ENCODE peak calls at places on chromosomes 5 and 9, in nine cellular contexts. G is activated CD8-positive, alpha-beta T cell treated with anti-CD3 and anti-CD28 coated beads for 36 hours; N is colonic mucosa; B is fibroblast of lung; K is BJ; C is HFF-Myc; H is H1; P is fibroblast of mammary gland; Q is mucosa of descending colon. U is an unnamed sample.

GRCh38 chr5:9782806-9783560 is 152.8 kb upstream of the TAS2R1 start:
- DNase-seq in G (no peak), N (peak), B (peak), K (peak), C (peak), H (no peak), P (peak), Q (peak), U (no peak)

GRCh38 chr5:140794594-140795258 is at the start of gene PCDHA2:
- DNase-seq in G (no peak), N (no peak), B (peak), K (no peak), C (no peak), H (no peak), P (peak), Q (no peak), U (no peak)

GRCh38 chr5:170501361-170501760 is 2.5 kb upstream of the KCNIP1 start:
- DNase-seq in G (no peak), N (no peak), B (no peak), K (no peak), C (no peak), H (no peak), P (no peak), Q (no peak), U (no peak)

GRCh38 chr9:106916491-106917235 is 53.7 kb downstream of the ZNF462 start:
- DNase-seq in G (no peak), N (peak), B (peak), K (peak), C (peak), H (no peak), P (peak), Q (peak), U (no peak)

GRCh38 chr5:158679221-158679641 is 420.5 kb downstream of the EBF1 start:
- DNase-seq in G (no peak), N (no peak), B (no peak), K (no peak), C (no peak), H (no peak), P (no peak), Q (no peak), U (peak)

GRCh38 chr9:100098241-100098886 is 436 bp downstream of the ERP44 start:
- DNase-seq in G (peak), N (peak), B (peak), K (no peak), C (peak), H (no peak), P (peak), Q (peak), U (peak)

GRCh38 chr9:121836382-121836885 is 185.0 kb downstream of the DAB2IP start:
- DNase-seq in G (no peak), N (no peak), B (no peak), K (no peak), C (no peak), H (no peak), P (no peak), Q (no peak), U (no peak)

GRCh38 chr9:80251778-80252177 is 680.0 kb downstream of the TLE4 start:
- DNase-seq in G (no peak), N (no peak), B (no peak), K (no peak), C (no peak), H (no peak), P (no peak), Q (no peak), U (no peak)

GRCh38 chr9:98851730-98852462 is 44.4 kb downstream of the GALNT12 start:
- DNase-seq in G (peak), N (no peak), B (no peak), K (no peak), C (no peak), H (no peak), P (no peak), Q (no peak), U (no peak)

GRCh38 chr9:33468797-33469621 is 4.7 kb downstream of the NOL6 start:
- DNase-seq in G (no peak), N (no peak), B (no peak), K (no peak), C (no peak), H (no peak), P (no peak), Q (no peak), U (peak)

GRCh38 chr5:161230222-161230621 is 316.3 kb downstream of the GABRB2 start:
- DNase-seq in G (no peak), N (peak), B (no peak), K (no peak), C (no peak), H (no peak), P (no peak), Q (peak), U (no peak)

GRCh38 chr5:60633336-60633735 is 66.6 kb downstream of the DEPDC1B start:
- DNase-seq in G (no peak), N (no peak), B (peak), K (peak), C (peak), H (no peak), P (peak), Q (no peak), U (no peak)

GRCh38 chr5:169286572-169287325 is 14.2 kb downstream of the SLIT3 start:
- DNase-seq in G (no peak), N (no peak), B (no peak), K (no peak), C (no peak), H (no peak), P (no peak), Q (no peak), U (no peak)

GRCh38 chr9:114856210-114856941 is 50.5 kb upstream of the TNFSF15 start:
- DNase-seq in G (no peak), N (no peak), B (peak), K (peak), C (no peak), H (no peak), P (peak), Q (no peak), U (no peak)

GRCh38 chr5:142385194-142385593 is 60.4 kb upstream of the SPRY4 start:
- DNase-seq in G (no peak), N (no peak), B (peak), K (peak), C (no peak), H (no peak), P (peak), Q (no peak), U (no peak)

GRCh38 chr9:136808075-136808780 is 480 bp downstream of the RABL6 start:
- DNase-seq in G (peak), N (peak), B (no peak), K (no peak), C (no peak), H (no peak), P (no peak), Q (peak), U (peak)

GRCh38 chr9:77532607-77533006 is 115.5 kb downstream of the GNA14 start:
- DNase-seq in G (no peak), N (no peak), B (no peak), K (no peak), C (no peak), H (no peak), P (no peak), Q (no peak), U (no peak)

GRCh38 chr9:133351526-133351907 is 3.5 kb downstream of the RPL7A start:
- DNase-seq in G (no peak), N (no peak), B (no peak), K (no peak), C (no peak), H (no peak), P (peak), Q (no peak), U (no peak)
- TF ChIP-seq CTCF in G (no peak), N (no peak), B (no peak), K (no peak), C (no peak), H (no peak), P (no peak), Q (no peak), U (no peak)

GRCh38 chr9:82492274-82492673 is 503.7 kb downstream of the SPATA31D1 start:
- DNase-seq in G (no peak), N (no peak), B (no peak), K (no peak), C (no peak), H (no peak), P (no peak), Q (no peak), U (no peak)
- TF ChIP-seq CTCF in G (no peak), N (no peak), B (no peak), K (no peak), C (no peak), H (no peak), P (no peak), Q (no peak), U (no peak)

GRCh38 chr9:35489313-35490154 is at the start of gene RUSC2:
- DNase-seq in G (peak), N (peak), B (peak), K (peak), C (peak), H (peak), P (peak), Q (peak), U (peak)
- TF ChIP-seq CTCF in G (peak), N (no peak), B (peak), K (peak), C (peak), H (peak), P (peak), Q (no peak), U (peak)

GRCh38 chr9:126503333-126504085 is 110.2 kb upstream of the LMX1B start:
- DNase-seq in G (no peak), N (no peak), B (no peak), K (no peak), C (no peak), H (no peak), P (peak), Q (no peak), U (no peak)

GRCh38 chr9:126499911-126500599 is 113.7 kb upstream of the LMX1B start:
- DNase-seq in G (no peak), N (no peak), B (no peak), K (no peak), C (no peak), H (no peak), P (no peak), Q (no peak), U (no peak)

GRCh38 chr9:126500600-126501382 is 112.9 kb upstream of the LMX1B start:
- DNase-seq in G (peak), N (peak), B (peak), K (no peak), C (peak), H (peak), P (peak), Q (peak), U (peak)

GRCh38 chr9:126502417-126503332 is 111.1 kb upstream of the LMX1B start:
- DNase-seq in G (no peak), N (no peak), B (no peak), K (no peak), C (no peak), H (no peak), P (no peak), Q (no peak), U (no peak)

GRCh38 chr9:126501383-126502331 is 112.1 kb upstream of the LMX1B start:
- DNase-seq in G (no peak), N (no peak), B (no peak), K (no peak), C (no peak), H (no peak), P (no peak), Q (no peak), U (no peak)
- TF ChIP-seq CTCF in G (no peak), N (no peak), B (no peak), K (peak), C (no peak), H (no peak), P (no peak), Q (no peak), U (no peak)

DNA sequence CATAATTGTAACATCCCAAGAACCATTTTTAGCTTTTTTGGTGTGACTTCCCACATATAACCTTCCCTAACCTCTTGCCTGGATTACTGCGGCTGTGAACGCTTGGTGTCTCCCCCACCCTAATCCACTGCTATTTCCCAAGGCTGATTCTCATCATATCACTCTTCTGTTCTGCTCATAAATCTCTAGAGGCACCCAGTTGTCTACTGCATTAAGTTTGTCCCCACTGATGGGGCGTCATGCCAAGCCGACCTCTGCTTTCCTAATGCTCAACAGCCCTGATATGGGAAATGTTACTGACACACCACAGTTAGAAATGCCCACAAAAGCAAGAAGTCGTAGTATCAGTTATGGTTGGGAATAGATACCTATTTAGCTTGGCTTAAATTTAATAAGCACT is 24.4 kb downstream of the NPR3 start:
- DNase-seq in G (no peak), N (no peak), B (no peak), K (no peak), C (no peak), H (no peak), P (no peak), Q (no peak), U (no peak)
- TF ChIP-seq CTCF in G (no peak), N (no peak), B (no peak), K (no peak), C (no peak), H (no peak), P (no peak), Q (no peak), U (no peak)

DNA sequence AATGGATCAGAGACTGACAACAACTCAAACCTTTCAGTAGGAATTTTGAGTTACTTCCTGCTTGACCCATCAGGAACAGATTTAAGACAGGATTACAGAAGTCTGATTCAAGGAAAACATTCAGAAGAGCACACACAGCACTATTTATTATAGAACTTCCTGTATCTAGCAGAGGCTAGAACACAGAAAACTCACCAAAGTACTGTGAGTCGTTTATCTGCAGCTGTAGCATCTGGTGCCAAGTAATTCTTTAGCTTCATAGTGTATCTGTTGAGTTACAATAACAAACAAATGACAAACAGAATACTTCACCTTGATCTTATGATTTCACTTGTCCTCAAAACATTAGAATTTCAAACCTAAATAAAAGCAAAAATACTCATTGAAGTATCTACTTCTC is 13.9 kb downstream of the LEAP2 start:
- DNase-seq in G (no peak), N (no peak), B (no peak), K (no peak), C (no peak), H (no peak), P (no peak), Q (no peak), U (no peak)
- TF ChIP-seq CTCF in G (no peak), N (no peak), B (no peak), K (no peak), C (no peak), H (no peak), P (no peak), Q (no peak), U (no peak)

U was measured in GM13977.